ENCODE peak calls at places on chromosomes 7 and 10, in six cellular contexts. One of them, this sample, is unnamed.

GRCh38 chr10:129048513-129048912 is 418.5 kb upstream of the MGMT start:
- DNase-seq in T-cell: no peak
- DNase-seq in HS-5: no peak
- DNase-seq in mammary epithelial cell: no peak
- DNase-seq in tibial artery: no peak
- DNase-seq in activated CD4-positive, alpha-beta T cell treated with anti-CD3 and anti-CD28 coated beads, Interleukin-2, amount 50 U/mL, for 1 hour: no peak
- DNase-seq in this sample: no peak

GRCh38 chr10:78214931-78215330 is 181.3 kb downstream of the RPS24 start:
- DNase-seq in T-cell: no peak
- DNase-seq in tibial artery: peak
- DNase-seq in activated CD4-positive, alpha-beta T cell treated with anti-CD3 and anti-CD28 coated beads, Interleukin-2, amount 50 U/mL, for 1 hour: no peak
- DNase-seq in HS-5: no peak
- DNase-seq in mammary epithelial cell: no peak
- DNase-seq in this sample: no peak

GRCh38 chr7:2510909-2511768 is 8.4 kb upstream of the LFNG start:
- DNase-seq in HS-5: no peak
- DNase-seq in tibial artery: no peak
- DNase-seq in activated CD4-positive, alpha-beta T cell treated with anti-CD3 and anti-CD28 coated beads, Interleukin-2, amount 50 U/mL, for 1 hour: peak
- DNase-seq in T-cell: peak
- DNase-seq in mammary epithelial cell: no peak
- DNase-seq in this sample: no peak

GRCh38 chr10:109978481-109978880 is 29.3 kb upstream of the ADD3 start:
- DNase-seq in T-cell: peak
- DNase-seq in mammary epithelial cell: peak
- DNase-seq in tibial artery: peak
- DNase-seq in HS-5: no peak
- DNase-seq in activated CD4-positive, alpha-beta T cell treated with anti-CD3 and anti-CD28 coated beads, Interleukin-2, amount 50 U/mL, for 1 hour: peak
- DNase-seq in this sample: peak

GRCh38 chr10:6163364-6164270 is 39.1 kb upstream of the PFKFB3 start:
- DNase-seq in tibial artery: peak
- DNase-seq in activated CD4-positive, alpha-beta T cell treated with anti-CD3 and anti-CD28 coated beads, Interleukin-2, amount 50 U/mL, for 1 hour: peak
- DNase-seq in HS-5: peak
- DNase-seq in mammary epithelial cell: peak
- DNase-seq in T-cell: peak
- DNase-seq in this sample: peak

GRCh38 chr10:6083523-6084475 is 5.0 kb upstream of the RBM17 start:
- DNase-seq in tibial artery: no peak
- DNase-seq in mammary epithelial cell: no peak
- DNase-seq in HS-5: no peak
- DNase-seq in activated CD4-positive, alpha-beta T cell treated with anti-CD3 and anti-CD28 coated beads, Interleukin-2, amount 50 U/mL, for 1 hour: peak
- DNase-seq in T-cell: peak
- DNase-seq in this sample: peak

GRCh38 chr10:31584789-31585406 is 265.9 kb downstream of the ZEB1 start:
- DNase-seq in HS-5: no peak
- DNase-seq in tibial artery: no peak
- DNase-seq in mammary epithelial cell: no peak
- DNase-seq in T-cell: no peak
- DNase-seq in activated CD4-positive, alpha-beta T cell treated with anti-CD3 and anti-CD28 coated beads, Interleukin-2, amount 50 U/mL, for 1 hour: no peak
- DNase-seq in this sample: peak

GRCh38 chr10:200405-200804 is 65.2 kb downstream of the ZMYND11 start:
- DNase-seq in tibial artery: no peak
- DNase-seq in HS-5: no peak
- DNase-seq in activated CD4-positive, alpha-beta T cell treated with anti-CD3 and anti-CD28 coated beads, Interleukin-2, amount 50 U/mL, for 1 hour: no peak
- DNase-seq in mammary epithelial cell: no peak
- DNase-seq in T-cell: no peak
- DNase-seq in this sample: peak

This sample was measured in fibroblast of lung.